ENCODE peak calls at places on chromosomes 2 and 18, in ten cellular contexts. W, F, X, A, P, S, B, K, Q and C are unnamed samples.

GRCh38 chr2:43133708-43134570 is 92.5 kb downstream of the ZFP36L2 start:
- DNase-seq in W (no peak), F (no peak), X (no peak), A (no peak), P (peak), S (no peak), B (no peak), K (no peak), Q (no peak), C (no peak)

GRCh38 chr2:15547100-15547499 is 14.0 kb downstream of the NBAS start:
- DNase-seq in W (no peak), F (no peak), X (no peak), A (no peak), P (no peak), S (peak), B (no peak), K (no peak), Q (no peak), C (no peak)

GRCh38 chr2:143852748-143853147 is 667.2 kb downstream of the ZEB2 start:
- DNase-seq in W (peak), F (peak), X (no peak), A (no peak), P (no peak), S (no peak), B (no peak), K (no peak), Q (peak), C (peak)

GRCh38 chr18:49041677-49042570 is 91.2 kb upstream of the SMAD7 start:
- DNase-seq in W (peak), F (peak), X (no peak), A (no peak), P (peak), S (peak), B (peak), K (peak), Q (no peak), C (peak)

GRCh38 chr2:56464613-56465012 is 280.8 kb downstream of the CCDC85A start:
- DNase-seq in W (no peak), F (no peak), X (no peak), A (no peak), P (no peak), S (no peak), B (no peak), K (no peak), Q (no peak), C (no peak)

GRCh38 chr2:109720379-109721116 is 73.6 kb upstream of the RGPD5 start:
- DNase-seq in W (no peak), F (no peak), X (no peak), A (no peak), P (peak), S (no peak), B (no peak), K (no peak), Q (no peak), C (no peak)

GRCh38 chr2:207772081-207772843 is 2.6 kb upstream of the FZD5 start:
- DNase-seq in W (no peak), F (peak), X (no peak), A (no peak), P (no peak), S (no peak), B (no peak), K (no peak), Q (no peak), C (no peak)

GRCh38 chr2:210225461-210225798 is 183 bp upstream of the ACADL start:
- DNase-seq in W (no peak), F (no peak), X (no peak), A (no peak), P (peak), S (no peak), B (no peak), K (peak), Q (no peak), C (no peak)

GRCh38 chr18:28041366-28041765 is 135.6 kb downstream of the CDH2 start:
- DNase-seq in W (peak), F (peak), X (no peak), A (no peak), P (no peak), S (peak), B (no peak), K (peak), Q (no peak), C (peak)

GRCh38 chr2:214985619-214986018 is 152.8 kb downstream of the ABCA12 start:
- DNase-seq in W (no peak), F (no peak), X (no peak), A (no peak), P (no peak), S (no peak), B (no peak), K (no peak), Q (no peak), C (no peak)

GRCh38 chr18:45275367-45276113 is 339.7 kb upstream of the SLC14A2 start:
- DNase-seq in W (peak), F (peak), X (no peak), A (no peak), P (no peak), S (peak), B (peak), K (peak), Q (no peak), C (peak)

GRCh38 chr2:181072486-181072885 is 92.1 kb downstream of the UBE2E3 start:
- DNase-seq in W (no peak), F (no peak), X (no peak), A (no peak), P (no peak), S (peak), B (no peak), K (peak), Q (no peak), C (no peak)

GRCh38 chr2:227363756-227364155 is 15.3 kb downstream of the TM4SF20 start:
- DNase-seq in W (no peak), F (no peak), X (no peak), A (no peak), P (no peak), S (no peak), B (no peak), K (no peak), Q (no peak), C (no peak)

GRCh38 chr2:189293164-189293563 is 113.6 kb upstream of the COL5A2 start:
- DNase-seq in W (no peak), F (no peak), X (no peak), A (no peak), P (no peak), S (peak), B (no peak), K (peak), Q (no peak), C (no peak)

GRCh38 chr2:173053043-173053699 is 22.5 kb upstream of the MAP3K20 start:
- DNase-seq in W (no peak), F (no peak), X (no peak), A (no peak), P (no peak), S (no peak), B (no peak), K (no peak), Q (no peak), C (no peak)

GRCh38 chr2:174636979-174637378 is 39.4 kb upstream of the WIPF1 start:
- DNase-seq in W (no peak), F (no peak), X (no peak), A (no peak), P (no peak), S (no peak), B (no peak), K (no peak), Q (no peak), C (no peak)

GRCh38 chr2:3645745-3646389 is 12.1 kb upstream of the ALLC start:
- DNase-seq in W (no peak), F (no peak), X (no peak), A (no peak), P (no peak), S (no peak), B (no peak), K (no peak), Q (no peak), C (no peak)

GRCh38 chr2:173962036-173962435 is 3.1 kb downstream of the SP3 start:
- DNase-seq in W (no peak), F (no peak), X (no peak), A (no peak), P (no peak), S (peak), B (no peak), K (no peak), Q (no peak), C (no peak)

GRCh38 chr2:239538357-239539052 is 137.7 kb upstream of the HDAC4 start:
- DNase-seq in W (no peak), F (no peak), X (no peak), A (no peak), P (no peak), S (no peak), B (no peak), K (no peak), Q (no peak), C (no peak)

GRCh38 chr2:10097352-10098148 is 17.3 kb upstream of the CYS1 start:
- DNase-seq in W (peak), F (peak), X (no peak), A (no peak), P (peak), S (peak), B (peak), K (peak), Q (peak), C (peak)

GRCh38 chr18:35289293-35290069 is 548 bp downstream of the ZSCAN30 start:
- DNase-seq in W (peak), F (peak), X (no peak), A (no peak), P (peak), S (peak), B (peak), K (peak), Q (peak), C (peak)

GRCh38 chr2:142286618-142287017 is 155.8 kb upstream of the LRP1B start:
- DNase-seq in W (peak), F (peak), X (no peak), A (no peak), P (no peak), S (no peak), B (no peak), K (no peak), Q (peak), C (peak)

GRCh38 chr2:241194811-241195210 is 6.3 kb downstream of the ANO7 start:
- DNase-seq in W (no peak), F (no peak), X (no peak), A (no peak), P (no peak), S (no peak), B (no peak), K (no peak), Q (no peak), C (no peak)

GRCh38 chr18:33440011-33440383 is 524 bp downstream of the CCDC178 start:
- DNase-seq in W (peak), F (peak), X (no peak), A (peak), P (peak), S (peak), B (no peak), K (peak), Q (peak), C (peak)

GRCh38 chr2:95049961-95050360 is 24.5 kb downstream of the MAL start:
- DNase-seq in W (no peak), F (no peak), X (no peak), A (no peak), P (no peak), S (no peak), B (no peak), K (no peak), Q (no peak), C (no peak)

GRCh38 chr2:102489646-102490045 is 16.6 kb downstream of the SLC9A4 start:
- DNase-seq in W (no peak), F (no peak), X (no peak), A (no peak), P (no peak), S (no peak), B (no peak), K (no peak), Q (no peak), C (no peak)

GRCh38 chr18:77063256-77063655 is 69.3 kb downstream of the MBP start:
- DNase-seq in W (no peak), F (no peak), X (peak), A (no peak), P (peak), S (peak), B (no peak), K (peak), Q (no peak), C (no peak)

GRCh38 chr2:25372405-25373268 is 30.9 kb upstream of the DNMT3A start:
- DNase-seq in W (no peak), F (no peak), X (no peak), A (no peak), P (no peak), S (no peak), B (no peak), K (no peak), Q (no peak), C (no peak)

GRCh38 chr2:157233506-157233905 is 24.0 kb upstream of the GALNT5 start:
- DNase-seq in W (no peak), F (no peak), X (no peak), A (no peak), P (no peak), S (peak), B (no peak), K (peak), Q (no peak), C (no peak)

GRCh38 chr18:13270279-13270911 is 51.8 kb downstream of the LDLRAD4 start:
- DNase-seq in W (no peak), F (no peak), X (no peak), A (no peak), P (no peak), S (no peak), B (no peak), K (no peak), Q (no peak), C (no peak)

GRCh38 chr18:13268746-13269285 is 50.3 kb downstream of the LDLRAD4 start:
- DNase-seq in W (no peak), F (peak), X (no peak), A (no peak), P (no peak), S (no peak), B (no peak), K (peak), Q (no peak), C (no peak)

GRCh38 chr18:13271512-13271911 is 53.0 kb downstream of the LDLRAD4 start:
- DNase-seq in W (peak), F (no peak), X (no peak), A (no peak), P (no peak), S (no peak), B (no peak), K (no peak), Q (no peak), C (no peak)

GRCh38 chr18:13268035-13268700 is 49.6 kb downstream of the LDLRAD4 start:
- DNase-seq in W (peak), F (peak), X (no peak), A (peak), P (no peak), S (peak), B (no peak), K (peak), Q (peak), C (peak)

DNA sequence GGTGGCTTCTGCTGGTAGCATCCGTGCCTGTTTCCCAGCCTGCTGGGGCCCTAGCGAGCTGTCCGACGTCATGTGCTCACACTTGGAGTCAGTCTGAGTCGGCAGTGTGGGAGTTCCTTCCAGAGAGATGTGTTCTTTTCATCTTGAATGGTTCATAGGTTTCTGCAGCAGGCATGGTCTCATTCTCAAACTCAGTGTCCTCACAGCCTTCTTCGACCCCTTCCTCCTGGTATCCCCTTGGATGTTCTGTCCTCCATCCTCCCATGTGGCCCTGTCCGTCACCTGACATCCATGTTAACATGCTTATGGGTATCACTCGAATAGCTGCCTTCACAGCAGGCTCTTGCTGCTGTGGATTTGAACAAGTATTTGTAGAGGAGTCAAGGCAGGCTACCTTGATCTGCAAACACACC is 51.0 kb downstream of the LDLRAD4 start:
- DNase-seq in W (no peak), F (peak), X (no peak), A (no peak), P (no peak), S (no peak), B (no peak), K (no peak), Q (no peak), C (no peak)
- TF ChIP-seq CTCF in W (no peak), F (no peak), X (no peak), A (no peak), P (no peak), S (no peak), B (no peak), K (no peak), Q (no peak), C (no peak)

GRCh38 chr18:23631312-23631711 is 31.4 kb downstream of the ANKRD29 start:
- DNase-seq in W (no peak), F (no peak), X (no peak), A (no peak), P (no peak), S (no peak), B (no peak), K (no peak), Q (no peak), C (no peak)
- TF ChIP-seq CTCF in W (no peak), F (no peak), X (no peak), A (no peak), P (no peak), S (no peak), B (no peak), K (no peak), Q (no peak), C (no peak)

GRCh38 chr2:219521066-219521880 is 7.0 kb downstream of the ASIC4 start:
- DNase-seq in W (peak), F (peak), X (no peak), A (no peak), P (no peak), S (peak), B (peak), K (peak), Q (peak), C (peak)
- TF ChIP-seq CTCF in W (peak), F (peak), X (peak), A (peak), P (peak), S (peak), B (peak), K (peak), Q (peak), C (peak)

GRCh38 chr18:10518595-10519273 is 7.1 kb upstream of the NAPG start:
- DNase-seq in W (peak), F (peak), X (no peak), A (no peak), P (peak), S (peak), B (no peak), K (peak), Q (peak), C (peak)
- TF ChIP-seq CTCF in W (peak), F (peak), X (no peak), A (peak), P (no peak), S (peak), B (no peak), K (peak), Q (peak), C (peak)

GRCh38 chr2:206159346-206160123 is at the start of the genes EEF1B2 and NDUFS1:
- DNase-seq in W (peak), F (peak), X (peak), A (peak), P (peak), S (peak), B (peak), K (peak), Q (peak), C (peak)
- TF ChIP-seq CTCF in W (no peak), F (no peak), X (no peak), A (no peak), P (no peak), S (no peak), B (no peak), K (no peak), Q (no peak), C (no peak)